ENCODE peak calls at places on chromosomes 3 and 15, in seven cellular contexts. E, O, Y, M, H, D and G are unnamed samples.

GRCh38 chr15:101143321-101143720 is 108.5 kb downstream of the CHSY1 start:
- DNase-seq in D (no peak), O (no peak), Y (no peak), H (no peak), E (no peak), M (no peak), G (peak; percentile 57)

GRCh38 chr3:116141724-116142123 is 303.6 kb downstream of the LSAMP start:
- DNase-seq in M (no peak), Y (no peak), H (no peak), E (no peak), O (no peak), D (no peak), G (no peak)

GRCh38 chr15:58332676-58333400 is 99.0 kb upstream of the LIPC start:
- DNase-seq in Y (no peak), O (peak; percentile 69), D (no peak), H (peak; percentile 44), M (no peak), E (peak; percentile 41), G (no peak)

GRCh38 chr15:20341901-20342605 is 199.5 kb downstream of the GOLGA6L6 start:
- DNase-seq in M (peak; percentile 95), O (no peak), H (no peak), D (no peak), E (peak; percentile 30), Y (peak; percentile 45), G (peak; percentile 100)

GRCh38 chr3:180563411-180563810 is 38.6 kb upstream of the TTC14 start:
- DNase-seq in D (no peak), O (no peak), E (no peak), Y (no peak), M (no peak), H (no peak), G (no peak)

GRCh38 chr3:127628788-127629456 is at the start of gene PODXL2:
- DNase-seq in Y (peak; percentile 90), O (no peak), M (peak; percentile 56), E (peak; percentile 58), D (peak; percentile 24), H (peak; percentile 53), G (peak; percentile 88)

GRCh38 chr3:195815169-195815771 is 3.5 kb upstream of the MUC4 start:
- DNase-seq in E (no peak), O (no peak), H (no peak), Y (peak; percentile 9), M (no peak), D (peak; percentile 13), G (no peak)

GRCh38 chr3:49900491-49901153 is 3.1 kb downstream of the MST1R start:
- DNase-seq in H (no peak), O (peak; percentile 66), M (no peak), E (peak; percentile 22), D (peak; percentile 92), Y (no peak), G (peak; percentile 82)

GRCh38 chr3:61719278-61719977 is 158.1 kb downstream of the PTPRG start:
- DNase-seq in O (no peak), M (no peak), H (no peak), Y (no peak), E (no peak), D (no peak), G (no peak)

GRCh38 chr15:28060005-28060404 is 39.1 kb downstream of the OCA2 start:
- DNase-seq in D (no peak), M (no peak), E (no peak), H (no peak), O (no peak), Y (no peak), G (no peak)

GRCh38 chr3:108103971-108104797 is 13.4 kb upstream of the CD47 start:
- DNase-seq in Y (no peak), D (no peak), H (no peak), M (no peak), O (no peak), E (peak; percentile 57), G (no peak)
- TF ChIP-seq CTCF in Y (no peak), D (no peak), H (no peak), M (no peak), O (no peak), E (peak; percentile 7), G (no peak)

GRCh38 chr15:52527898-52528464 is 699 bp downstream of the MYO5A start:
- DNase-seq in O (no peak), Y (peak; percentile 54), E (peak; percentile 27), M (peak; percentile 36), D (no peak), H (peak; percentile 45), G (no peak)

GRCh38 chr15:52527196-52527897 is 1.3 kb downstream of the MYO5A start:
- DNase-seq in O (no peak), D (no peak), Y (no peak), H (no peak), E (no peak), M (no peak), G (no peak)

GRCh38 chr15:52529289-52529929 is 729 bp upstream of the MYO5A start:
- DNase-seq in M (peak; percentile 29), E (no peak), O (no peak), D (no peak), H (peak; percentile 37), Y (no peak), G (no peak)

GRCh38 chr15:52529940-52530339 is 1.3 kb upstream of the MYO5A start:
- DNase-seq in E (no peak), O (no peak), H (no peak), D (no peak), M (no peak), Y (peak; percentile 24), G (no peak)

DNA sequence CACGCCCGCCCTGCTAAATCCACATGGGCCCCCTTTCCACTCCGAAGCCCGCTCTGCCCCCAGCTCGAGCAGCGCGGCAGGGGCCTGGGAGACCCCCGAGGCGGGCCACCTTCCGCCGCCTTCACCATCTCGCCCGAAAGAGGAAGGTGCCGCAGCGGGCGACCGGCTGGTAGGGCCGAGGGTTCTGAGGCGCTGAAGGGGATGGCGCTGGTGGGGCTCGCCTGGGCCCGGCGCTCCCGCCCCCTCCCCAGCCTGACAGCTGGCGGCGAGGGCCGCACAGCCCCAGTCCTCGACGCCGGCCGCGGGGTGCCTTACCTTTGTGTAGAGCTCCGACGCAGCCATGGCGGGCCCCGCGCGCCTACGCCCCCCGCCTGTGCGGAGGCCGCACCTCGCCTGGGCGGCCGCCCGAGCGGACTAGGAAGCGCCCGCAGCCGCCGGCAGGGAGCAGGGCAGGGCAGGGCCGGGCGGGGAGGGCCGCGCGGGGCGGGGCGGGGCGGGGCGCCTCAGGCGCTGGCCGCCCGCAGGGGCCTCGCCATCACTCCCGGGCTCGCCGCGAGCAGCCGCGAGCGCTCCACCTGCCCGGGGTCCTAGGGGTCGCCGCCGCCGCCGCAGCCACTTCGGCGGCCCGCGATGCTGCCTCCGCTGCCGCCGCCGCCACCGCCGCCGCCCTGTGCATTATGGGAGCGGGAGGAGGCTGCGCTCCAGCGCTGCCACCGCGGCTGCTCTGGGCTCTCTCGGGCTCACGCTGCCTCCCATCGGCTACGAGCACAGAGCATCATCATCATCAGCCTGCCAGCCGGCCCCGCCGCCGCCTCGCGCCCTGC is at the start of gene MYO5A:
- DNase-seq in E (peak; percentile 69), M (peak; percentile 87), Y (peak; percentile 92), D (peak; percentile 22), H (peak; percentile 91), O (no peak), G (peak; percentile 95)
- TF ChIP-seq CTCF in E (no peak), M (peak; percentile 36), Y (no peak), D (peak; percentile 1), H (peak; percentile 4), O (peak; percentile 64), G (no peak)

GRCh38 chr3:95752199-95752598 is 1062.2 kb upstream of the EPHA6 start:
- DNase-seq in O (no peak), D (no peak), E (no peak), H (no peak), M (no peak), Y (no peak), G (no peak)
- TF ChIP-seq CTCF in O (no peak), D (no peak), E (no peak), H (no peak), M (no peak), Y (no peak), G (no peak)

DNA sequence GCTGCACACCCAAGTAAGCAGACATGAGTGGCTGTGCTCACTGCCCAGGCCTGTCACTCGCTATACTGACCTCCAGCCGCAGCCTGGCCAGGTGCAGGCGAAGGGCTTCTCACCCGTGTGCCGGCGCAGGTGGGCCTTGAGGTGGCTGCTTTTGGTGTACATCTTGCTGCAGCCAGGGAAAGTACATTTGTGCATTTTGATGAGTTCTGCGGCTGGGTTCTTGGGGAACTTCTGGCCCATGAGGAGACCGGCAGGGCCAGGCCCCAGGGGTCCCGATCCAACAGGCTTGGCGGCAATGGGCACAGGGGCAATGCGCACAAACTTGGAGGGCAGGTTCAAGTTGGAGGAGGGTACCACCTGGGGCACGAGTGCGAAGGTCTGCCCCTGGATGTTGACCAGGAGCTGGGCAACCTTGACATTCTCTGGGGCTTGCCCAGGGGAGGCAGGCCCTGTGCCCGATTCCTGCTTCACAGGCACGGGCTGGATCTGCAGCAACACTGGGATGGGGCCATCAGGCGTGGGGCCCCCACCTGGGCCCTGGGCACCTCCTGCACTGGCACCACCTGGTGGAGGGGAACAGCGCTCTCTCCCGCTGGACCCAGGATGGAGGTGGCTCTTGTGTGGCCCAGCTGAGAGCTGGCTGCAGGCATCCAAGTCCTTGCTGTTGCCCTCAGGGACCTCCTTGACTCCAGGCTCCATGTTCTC is 5.3 kb downstream of the KLF15 start:
- DNase-seq in M (peak; percentile 24), E (no peak), D (no peak), H (no peak), Y (no peak), O (no peak), G (peak; percentile 53)
- TF ChIP-seq CTCF in M (no peak), E (no peak), D (peak; percentile 49), H (no peak), Y (no peak), O (no peak), G (no peak)